ENCODE peak calls at places on chromosomes 7 and 10, in four cellular contexts. B, K, I and Q are unnamed samples.

GRCh38 chr10:122052702-122053101 is 63.7 kb downstream of the TACC2 start:
- DNase-seq in I (no peak), B (no peak), K (no peak), Q (no peak)

GRCh38 chr10:17954856-17955255 is 3.1 kb downstream of the SLC39A12 start:
- DNase-seq in K (no peak), B (no peak), I (no peak), Q (no peak)

GRCh38 chr7:128931965-128932861 is 5.5 kb upstream of the IRF5 start:
- DNase-seq in I (no peak), K (no peak), B (no peak), Q (no peak)

GRCh38 chr7:130695840-130696239 is 9.5 kb upstream of the TSGA13 start:
- DNase-seq in B (no peak), I (peak), K (peak), Q (no peak)

GRCh38 chr7:50331564-50332208 is 27.2 kb downstream of the IKZF1 start:
- DNase-seq in I (no peak), B (peak), K (no peak), Q (no peak)

GRCh38 chr7:121604627-121605296 is 208.7 kb upstream of the FAM3C start:
- DNase-seq in I (peak), B (no peak), K (no peak), Q (no peak)

GRCh38 chr7:126501617-126502016 is 751.1 kb downstream of the GRM8 start:
- DNase-seq in K (no peak), I (no peak), B (no peak), Q (no peak)

GRCh38 chr7:76054129-76055120 is 6.5 kb downstream of the MDH2 start:
- DNase-seq in B (no peak), K (no peak), I (no peak), Q (peak)

GRCh38 chr7:85619236-85619635 is 432.4 kb upstream of the SEMA3D start:
- DNase-seq in I (no peak), B (no peak), K (no peak), Q (no peak)

GRCh38 chr7:4951903-4952636 is 6.9 kb downstream of the MMD2 start:
- DNase-seq in B (peak), K (peak), I (no peak), Q (peak)

GRCh38 chr7:46610746-46611145 is 689.7 kb upstream of the IGFBP3 start:
- DNase-seq in I (no peak), B (no peak), K (no peak), Q (no peak)

GRCh38 chr10:82150123-82150900 is 275.3 kb downstream of the NRG3 start:
- DNase-seq in K (no peak), B (no peak), I (no peak), Q (peak)

GRCh38 chr10:11863353-11864105 is 40.4 kb downstream of the PROSER2 start:
- DNase-seq in I (no peak), K (no peak), B (peak), Q (no peak)

GRCh38 chr7:154638286-154638685 is 364.6 kb downstream of the PAXIP1 start:
- DNase-seq in I (no peak), K (no peak), B (no peak), Q (no peak)

GRCh38 chr7:138074540-138074939 is 1.7 kb upstream of the AKR1D1 start:
- DNase-seq in K (no peak), B (no peak), I (no peak), Q (no peak)

GRCh38 chr7:129530881-129531391 is 28.6 kb downstream of the SMKR1 start:
- DNase-seq in B (no peak), I (peak), K (no peak), Q (no peak)

GRCh38 chr7:64839910-64840309 is 45.7 kb downstream of the ZNF138 start:
- DNase-seq in I (no peak), B (no peak), K (no peak), Q (no peak)

GRCh38 chr7:29569648-29570047 is 6.0 kb downstream of the PRR15 start:
- DNase-seq in I (peak), B (no peak), K (no peak), Q (no peak)

GRCh38 chr10:129695671-129696070 is 228.6 kb downstream of the MGMT start:
- DNase-seq in B (no peak), K (no peak), I (no peak), Q (no peak)

GRCh38 chr7:27771111-27771510 is 31.1 kb downstream of the TAX1BP1 start:
- DNase-seq in I (no peak), K (no peak), B (no peak), Q (no peak)

GRCh38 chr7:147419001-147419400 is 1171.6 kb upstream of the C7orf33 start:
- DNase-seq in K (no peak), B (no peak), I (no peak), Q (peak)

GRCh38 chr7:142807855-142808460 is 37.2 kb downstream of the PRSS2 start:
- DNase-seq in B (peak), K (peak), I (no peak), Q (no peak)

GRCh38 chr7:96250776-96251361 is 71.0 kb downstream of the SLC25A13 start:
- DNase-seq in I (no peak), B (no peak), K (no peak), Q (no peak)

GRCh38 chr10:120581496-120581895 is 124.5 kb downstream of the PLPP4 start:
- DNase-seq in K (no peak), B (no peak), I (no peak), Q (peak)

DNA sequence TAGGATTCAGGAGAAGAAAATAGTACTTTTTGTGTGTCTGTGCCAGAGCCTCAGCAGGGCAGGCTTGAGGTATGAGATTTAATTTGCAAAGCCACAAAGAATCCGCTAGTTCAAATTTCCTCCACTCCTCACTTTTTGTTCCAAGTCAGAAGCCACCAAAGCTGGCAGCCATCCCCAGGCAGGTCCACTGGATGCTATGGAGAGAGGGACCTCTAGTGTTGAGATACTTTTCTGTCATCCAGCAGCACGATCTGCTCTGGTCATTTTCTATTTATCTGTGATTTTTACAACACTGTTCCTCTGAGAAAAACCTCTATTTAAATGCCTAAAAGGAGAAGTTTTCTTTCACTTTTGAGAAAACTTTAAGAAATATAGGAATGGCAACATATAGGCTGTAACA is 147.9 kb upstream of the FRMD4A start:
- DNase-seq in K (peak), I (no peak), B (no peak), Q (peak)
- TF ChIP-seq CBFB in K (no peak), I (no peak), B (no peak), Q (no peak)

GRCh38 chr7:83001362-83002040 is 161.2 kb downstream of the PCLO start:
- DNase-seq in B (no peak), I (no peak), K (no peak), Q (no peak)

DNA sequence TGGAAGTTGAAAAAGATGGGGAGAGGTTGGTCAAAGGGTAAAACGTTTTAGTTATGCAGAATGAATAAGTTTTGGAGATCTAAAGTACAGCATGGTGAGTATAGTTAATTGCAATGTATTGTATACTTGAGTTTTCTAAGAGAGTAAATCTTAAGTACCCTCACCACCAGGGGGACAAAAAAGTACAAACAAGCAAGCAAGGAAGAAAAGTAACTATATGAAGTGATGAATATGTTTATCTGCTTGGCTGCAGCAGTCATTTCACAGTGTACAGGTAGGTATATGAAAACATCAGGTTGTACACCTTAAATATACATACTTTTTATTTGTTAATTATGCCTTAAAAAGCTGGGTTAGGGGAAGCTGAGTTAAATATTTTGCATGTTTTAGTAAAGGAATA is 157.3 kb downstream of the PCLO start:
- DNase-seq in K (no peak), I (no peak), B (no peak), Q (no peak)
- TF ChIP-seq CREM in K (no peak), I (no peak), B (no peak), Q (no peak)

GRCh38 chr7:18515067-18515466 is 19.5 kb downstream of the HDAC9 start:
- DNase-seq in B (no peak), I (no peak), K (no peak), Q (no peak)

GRCh38 chr7:18511351-18511750 is 15.8 kb downstream of the HDAC9 start:
- DNase-seq in K (no peak), B (no peak), I (no peak), Q (no peak)

GRCh38 chr7:18509491-18509890 is 13.9 kb downstream of the HDAC9 start:
- DNase-seq in K (no peak), B (no peak), I (no peak), Q (no peak)

GRCh38 chr7:18508441-18509427 is 13.2 kb downstream of the HDAC9 start:
- DNase-seq in B (no peak), K (no peak), I (peak), Q (no peak)

GRCh38 chr7:18513343-18513742 is 17.8 kb downstream of the HDAC9 start:
- DNase-seq in B (no peak), I (no peak), K (no peak), Q (no peak)
- TF ChIP-seq CBFB in B (no peak), I (no peak), K (no peak), Q (no peak)

DNA sequence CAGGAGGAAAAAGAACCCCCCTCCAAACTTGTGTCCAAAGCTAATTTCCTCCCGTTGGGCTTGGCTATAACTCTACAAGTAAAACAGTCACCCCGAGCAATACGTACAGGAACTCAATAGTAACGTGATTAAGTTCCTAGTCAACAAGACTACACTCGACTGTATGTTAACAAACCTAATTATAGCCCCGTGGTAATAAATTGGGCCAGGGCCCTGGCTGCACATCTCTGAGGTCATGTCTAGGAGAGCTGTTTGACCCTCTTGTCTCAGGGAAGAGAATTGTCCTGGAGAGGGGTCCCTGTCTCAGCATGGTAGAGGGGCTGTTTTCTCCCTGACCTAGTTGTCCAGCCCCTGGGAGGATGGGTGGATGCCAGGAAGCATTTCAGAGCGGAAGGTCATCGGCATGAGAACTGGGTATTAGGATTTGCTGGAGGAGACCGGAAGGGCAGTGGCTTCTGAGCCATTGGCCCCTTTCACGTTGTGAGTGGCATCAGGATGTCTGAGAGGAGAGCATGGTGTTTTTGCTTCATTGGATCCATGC is 60.2 kb upstream of the COMTD1 start:
- DNase-seq in B (no peak), I (no peak), K (no peak), Q (no peak)
- TF ChIP-seq CREM in B (no peak), I (no peak), K (no peak), Q (no peak)

DNA sequence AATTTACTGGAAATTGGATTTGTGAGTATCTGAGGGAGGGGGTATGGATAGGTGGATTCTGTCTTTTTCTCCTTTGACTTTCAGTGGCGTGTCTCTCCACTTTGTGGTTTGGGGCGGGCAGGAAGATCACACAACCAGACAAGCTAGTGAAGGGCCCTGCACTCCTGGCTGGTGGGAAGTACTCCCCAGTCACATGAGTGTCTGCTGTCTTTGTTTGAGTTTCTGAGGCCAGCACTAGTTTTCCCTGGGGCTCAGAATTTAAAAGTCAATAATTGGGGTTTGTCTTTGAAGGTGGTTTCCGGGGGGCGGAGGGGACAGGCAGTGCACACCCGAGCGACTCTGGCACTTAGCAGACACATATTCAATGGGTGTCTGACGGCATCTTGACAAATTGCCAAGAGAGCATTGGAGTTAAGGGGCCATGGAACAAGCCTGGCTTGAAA is 120.1 kb downstream of the WDFY4 start:
- DNase-seq in B (peak), I (peak), K (no peak), Q (no peak)
- TF ChIP-seq CBFB in B (no peak), I (no peak), K (no peak), Q (no peak)